ENCODE peak calls at places on chromosomes 12 and 14, in nine cellular contexts. N is mesothelial cell of epicardium; X is kidney epithelial cell; F is CD4-positive, alpha-beta T cell; P is ovary; I is choroid plexus epithelial cell; W is astrocyte; U is naive thymus-derived CD4-positive, alpha-beta T cell; V is osteocyte. O is an unnamed sample.

GRCh38 chr12:100229876-100230275 is 29.3 kb downstream of the ACTR6 start:
- DNase-seq in V (no peak), F (no peak), P (no peak), W (no peak), I (no peak), N (no peak), U (no peak), X (no peak), O (no peak)

GRCh38 chr12:105280966-105281693 is 45.2 kb upstream of the APPL2 start:
- DNase-seq in W (no peak), V (no peak), F (no peak), I (no peak), U (no peak), N (no peak), X (no peak), P (no peak), O (no peak)

GRCh38 chr14:34465069-34465859 is 3.2 kb upstream of the SPTSSA start:
- DNase-seq in W (peak; percentile 10), V (no peak), I (peak; percentile 58), N (no peak), U (no peak), F (no peak), X (no peak), P (no peak), O (no peak)

GRCh38 chr14:56273151-56273550 is 154.9 kb downstream of the PELI2 start:
- DNase-seq in F (no peak), P (no peak), V (no peak), I (no peak), W (peak; percentile 46), U (no peak), X (no peak), N (no peak), O (no peak)

GRCh38 chr14:22614240-22614799 is 16.2 kb downstream of the ABHD4 start:
- DNase-seq in P (no peak), I (peak; percentile 98), V (peak; percentile 88), F (no peak), U (no peak), X (peak; percentile 96), N (no peak), W (peak; percentile 99), O (no peak)

GRCh38 chr12:108728820-108729611 is 2.3 kb downstream of the CORO1C start:
- DNase-seq in I (no peak), U (no peak), P (no peak), F (no peak), X (no peak), V (no peak), W (peak; percentile 41), N (no peak), O (no peak)

GRCh38 chr12:94571556-94571955 is 78.8 kb downstream of the TMCC3 start:
- DNase-seq in P (peak; percentile 67), X (peak; percentile 64), F (no peak), V (no peak), N (no peak), W (peak; percentile 65), I (peak; percentile 97), U (no peak), O (no peak)

GRCh38 chr12:4112734-4113396 is 160.7 kb upstream of the CCND2 start:
- DNase-seq in V (peak; percentile 49), W (no peak), I (peak; percentile 33), F (no peak), N (no peak), P (no peak), U (no peak), X (no peak), O (no peak)

GRCh38 chr14:99821519-99822165 is 28.4 kb downstream of the EML1 start:
- DNase-seq in W (peak; percentile 95), N (no peak), P (no peak), U (no peak), V (no peak), F (no peak), X (peak; percentile 50), I (peak; percentile 72), O (no peak)

GRCh38 chr14:91501951-91502930 is 7.9 kb downstream of the PPP4R3A start:
- DNase-seq in I (peak; percentile 26), N (no peak), F (no peak), V (no peak), X (peak; percentile 28), U (no peak), W (no peak), P (no peak), O (no peak)

GRCh38 chr12:114655934-114656697 is 27.9 kb downstream of the TBX3 start:
- DNase-seq in X (no peak), N (no peak), I (peak; percentile 98), P (peak; percentile 68), W (peak; percentile 64), V (no peak), F (no peak), U (no peak), O (no peak)

GRCh38 chr12:124480469-124481256 is 86.7 kb downstream of the NCOR2 start:
- DNase-seq in U (no peak), V (peak; percentile 93), X (peak; percentile 72), I (peak; percentile 90), F (no peak), P (peak; percentile 87), N (no peak), W (peak; percentile 68), O (no peak)

GRCh38 chr12:129404556-129404955 is 499.3 kb downstream of the TMEM132D start:
- DNase-seq in W (no peak), P (no peak), I (no peak), V (no peak), X (no peak), N (no peak), F (no peak), U (no peak), O (no peak)

GRCh38 chr14:94974893-94975292 is 182.4 kb downstream of the DICER1 start:
- DNase-seq in U (no peak), V (no peak), W (no peak), X (no peak), I (no peak), P (no peak), F (no peak), N (no peak), O (no peak)

GRCh38 chr12:63668028-63668799 is at the start of gene DPY19L2:
- DNase-seq in X (peak; percentile 29), V (peak; percentile 92), W (peak; percentile 63), N (peak; percentile 64), P (peak; percentile 92), U (no peak), I (peak; percentile 56), F (no peak), O (peak; percentile 85)

GRCh38 chr12:76698316-76698715 is 65.6 kb upstream of the ZDHHC17 start:
- DNase-seq in X (no peak), U (no peak), F (no peak), W (no peak), P (no peak), I (no peak), V (no peak), N (no peak), O (no peak)

GRCh38 chr12:42684171-42685071 is 94.9 kb upstream of the PRICKLE1 start:
- DNase-seq in X (no peak), W (peak; percentile 65), N (no peak), P (no peak), U (no peak), V (no peak), I (peak; percentile 50), F (no peak), O (no peak)

GRCh38 chr14:58549358-58549757 is 88.4 kb upstream of the DACT1 start:
- DNase-seq in V (no peak), N (no peak), I (peak; percentile 46), U (no peak), X (no peak), P (no peak), F (no peak), W (no peak), O (no peak)

GRCh38 chr14:99517046-99517642 is 35.9 kb downstream of the CCNK start:
- DNase-seq in W (no peak), I (no peak), V (no peak), U (no peak), P (peak; percentile 24), F (no peak), X (no peak), N (peak; percentile 13), O (no peak)

GRCh38 chr12:32820376-32820931 is 64.8 kb upstream of the YARS2 start:
- DNase-seq in F (no peak), U (no peak), W (no peak), V (no peak), X (no peak), P (no peak), I (no peak), N (no peak), O (no peak)

GRCh38 chr12:45568808-45569207 is 160.7 kb upstream of the ARID2 start:
- DNase-seq in I (no peak), N (no peak), X (no peak), W (no peak), P (no peak), V (no peak), U (no peak), F (no peak), O (no peak)

GRCh38 chr12:40390980-40391379 is 166.2 kb downstream of the LRRK2 start:
- DNase-seq in P (no peak), F (no peak), U (no peak), N (no peak), W (no peak), V (no peak), X (no peak), I (no peak), O (no peak)

GRCh38 chr12:21301-22189 is 45.0 kb upstream of the IQSEC3 start:
- DNase-seq in V (peak; percentile 84), F (no peak), W (no peak), P (no peak), U (no peak), N (no peak), I (no peak), X (no peak), O (no peak)

GRCh38 chr14:77040995-77041744 is 12.7 kb upstream of the IRF2BPL start:
- DNase-seq in F (peak; percentile 38), U (no peak), I (no peak), W (no peak), P (peak; percentile 57), X (no peak), V (no peak), N (no peak), O (no peak)

GRCh38 chr14:28243600-28243999 is 523.0 kb upstream of the FOXG1 start:
- DNase-seq in X (peak; percentile 2), P (no peak), V (no peak), F (no peak), U (no peak), W (peak; percentile 14), I (peak; percentile 57), N (no peak), O (no peak)

GRCh38 chr14:81517798-81518398 is 15.8 kb downstream of the SEL1L start:
- DNase-seq in I (peak; percentile 62), W (no peak), P (no peak), V (no peak), U (no peak), X (no peak), N (no peak), F (no peak), O (no peak)

GRCh38 chr12:38844237-38844636 is 61.2 kb downstream of the CPNE8 start:
- DNase-seq in X (no peak), F (no peak), I (no peak), W (no peak), V (no peak), N (no peak), U (no peak), P (no peak), O (no peak)

GRCh38 chr12:69196302-69197288 is 42.8 kb upstream of the CPSF6 start:
- DNase-seq in N (no peak), I (peak; percentile 20), X (no peak), F (no peak), V (no peak), U (no peak), P (no peak), W (no peak), O (no peak)

GRCh38 chr12:94140556-94140955 is 7.8 kb upstream of the PLXNC1 start:
- DNase-seq in I (peak; percentile 42), V (no peak), U (peak; percentile 28), P (no peak), F (peak; percentile 35), W (no peak), X (no peak), N (no peak), O (no peak)

O was measured in type B pancreatic cell.